ENCODE peak calls at places on chromosomes 11 and 22, in five cellular contexts. U is A549, I is ovary, A is adrenal gland, Y is breast epithelium. S is an unnamed sample. For H3K9me3 and H3K4me1, the result is how much of the 10 kb centered on the place peaks cover.

GRCh38 chr11:9838229-9838628 is 174.4 kb downstream of the SWAP70 start:
- DNase-seq in I (no peak), Y (no peak), A (no peak), U (no peak), S (no peak)

GRCh38 chr11:45665206-45665932 is at the start of gene CHST1:
- DNase-seq in Y (no peak), A (peak), I (peak), U (no peak), S (peak)

GRCh38 chr22:20243545-20244249 is 24.4 kb downstream of the RTN4R start:
- DNase-seq in A (peak), Y (peak), U (peak), I (peak), S (no peak)

GRCh38 chr22:20091690-20092476 is 11.8 kb downstream of the DGCR8 start:
- DNase-seq in U (no peak), A (no peak), I (no peak), Y (no peak), S (no peak)

GRCh38 chr11:16920559-16920958 is 93.7 kb downstream of the PLEKHA7 start:
- DNase-seq in I (no peak), U (no peak), A (no peak), Y (no peak), S (no peak)

GRCh38 chr22:28948404-28948803 is 65.0 kb downstream of the ZNRF3 start:
- DNase-seq in A (no peak), I (no peak), U (no peak), Y (no peak), S (no peak)

GRCh38 chr11:72587696-72588095 is 86.5 kb downstream of the PDE2A start:
- DNase-seq in Y (no peak), U (no peak), A (no peak), I (no peak), S (no peak)

GRCh38 chr11:13135385-13136271 is 126.5 kb downstream of the RASSF10 start:
- DNase-seq in I (no peak), Y (peak), A (no peak), U (no peak), S (no peak)

GRCh38 chr11:27444801-27445215 is 27.8 kb downstream of the LGR4 start:
- DNase-seq in I (no peak), U (no peak), Y (no peak), A (no peak), S (no peak)

GRCh38 chr11:72584293-72584921 is 89.8 kb downstream of the PDE2A start:
- DNase-seq in Y (no peak), U (no peak), I (peak), A (peak), S (peak)

GRCh38 chr22:44268431-44269116 is 44.2 kb downstream of the SHISAL1 start:
- DNase-seq in A (no peak), Y (no peak), U (no peak), I (no peak), S (no peak)

GRCh38 chr11:102521121-102521520 is 9.4 kb downstream of the MMP7 start:
- DNase-seq in I (no peak), A (no peak), Y (no peak), U (no peak), S (no peak)

GRCh38 chr11:9775393-9775780 is 111.5 kb downstream of the SWAP70 start:
- DNase-seq in I (no peak), Y (no peak), U (no peak), A (no peak), S (no peak)

GRCh38 chr11:9717040-9717357 is 53.1 kb downstream of the SWAP70 start:
- DNase-seq in A (no peak), I (no peak), Y (no peak), U (no peak), S (no peak)

GRCh38 chr22:50210378-50211139 is 9.7 kb downstream of the SELENOO start:
- DNase-seq in Y (no peak), I (peak), U (no peak), A (no peak), S (no peak)

GRCh38 chr11:64036081-64037026 is 623 bp downstream of the FLRT1 start:
- DNase-seq in A (no peak), I (peak), Y (no peak), U (no peak), S (peak)

GRCh38 chr11:59643390-59643789 is 25.4 kb downstream of the PATL1 start:
- DNase-seq in A (no peak), U (no peak), I (no peak), Y (no peak), S (no peak)

GRCh38 chr11:96123301-96123700 is 199.4 kb upstream of the MTMR2 start:
- DNase-seq in Y (no peak), U (no peak), I (no peak), A (no peak), S (no peak)

GRCh38 chr11:76724162-76724768 is 53.7 kb upstream of the LRRC32 start:
- DNase-seq in I (no peak), A (no peak), Y (no peak), U (no peak), S (no peak)

GRCh38 chr11:114612686-114613085 is 17.1 kb upstream of the NXPE4 start:
- DNase-seq in Y (no peak), U (no peak), A (no peak), I (no peak), S (no peak)

GRCh38 chr11:57315491-57315890 is 9.3 kb downstream of the TNKS1BP1 start:
- DNase-seq in Y (no peak), I (peak), A (peak), U (no peak), S (no peak)

GRCh38 chr11:118533769-118534729 is 3.1 kb downstream of the TMEM25 start:
- DNase-seq in I (no peak), A (peak), U (no peak), Y (no peak), S (no peak)

GRCh38 chr22:27110985-27111451 is 453.6 kb downstream of the MIAT start:
- DNase-seq in I (no peak), Y (no peak), U (peak), A (no peak), S (no peak)

GRCh38 chr11:73931039-73931645 is 19.7 kb upstream of the DNAJB13 start:
- DNase-seq in A (peak), U (peak), I (no peak), Y (no peak), S (no peak)

GRCh38 chr22:28600546-28601143 is 79.0 kb downstream of the TTC28 start:
- DNase-seq in A (no peak), U (peak), Y (no peak), I (no peak), S (no peak)

GRCh38 chr22:42432020-42432596 is at the start of gene NFAM1:
- DNase-seq in I (no peak), U (no peak), A (peak), Y (no peak), S (peak)

GRCh38 chr11:1559103-1559951 is 12.7 kb downstream of the DUSP8 start:
- DNase-seq in A (peak), I (peak), Y (peak), U (peak), S (peak)

GRCh38 chr11:101003468-101003867 is 126.1 kb downstream of the PGR start:
- DNase-seq in A (no peak), I (no peak), Y (no peak), U (peak), S (no peak)

GRCh38 chr11:60761436-60762190 is 4.9 kb downstream of the MS4A15 start:
- DNase-seq in A (no peak), Y (no peak), U (no peak), I (no peak), S (no peak)

GRCh38 chr11:16844268-16844667 is 105.8 kb downstream of the C11orf58 start:
- DNase-seq in I (no peak), Y (no peak), A (no peak), U (no peak), S (no peak)

GRCh38 chr22:24149191-24149590 is 32.1 kb upstream of the SUSD2 start:
- DNase-seq in A (no peak), Y (no peak), U (no peak), I (no peak), S (no peak)

GRCh38 chr22:36350751-36351594 is 36.8 kb downstream of the MYH9 start:
- DNase-seq in A (peak), I (peak), U (peak), Y (peak), S (no peak)

GRCh38 chr22:28341001-28341400 is 338.6 kb downstream of the TTC28 start:
- DNase-seq in Y (no peak), I (no peak), U (no peak), A (no peak), S (no peak)

GRCh38 chr11:131749100-131749499 is 378.7 kb downstream of the NTM start:
- DNase-seq in I (no peak), U (no peak), Y (no peak), A (no peak), S (no peak)

GRCh38 chr11:110303414-110303826 is 7.0 kb upstream of the RDX start:
- DNase-seq in A (no peak), I (no peak), U (no peak), Y (no peak), S (no peak)

GRCh38 chr11:6650104-6650503 is 5.5 kb downstream of the DCHS1 start:
- DNase-seq in Y (no peak), U (no peak), A (no peak), I (no peak), S (no peak)

GRCh38 chr11:19829109-19829790 is 116.6 kb downstream of the NAV2 start:
- DNase-seq in I (no peak), U (no peak), Y (peak), A (no peak), S (no peak)

GRCh38 chr11:35583126-35583525 is 35.1 kb upstream of the FJX1 start:
- DNase-seq in U (no peak), Y (no peak), I (no peak), A (no peak), S (no peak)

GRCh38 chr22:39244073-39244495 is 698 bp downstream of the PDGFB start:
- DNase-seq in Y (no peak), I (no peak), U (no peak), A (no peak), S (no peak)

GRCh38 chr11:73189723-73190556 is 28.1 kb upstream of the P2RY2 start:
- DNase-seq in U (no peak), Y (no peak), A (peak), I (no peak), S (no peak)

GRCh38 chr22:46612904-46613605 is 7.1 kb upstream of the GRAMD4 start:
- DNase-seq in A (no peak), Y (no peak), I (no peak), U (no peak), S (no peak)

GRCh38 chr22:46611189-46611588 is 9.0 kb upstream of the GRAMD4 start:
- DNase-seq in I (no peak), A (no peak), U (no peak), Y (no peak), S (no peak)

GRCh38 chr22:46612341-46612903 is 7.8 kb upstream of the GRAMD4 start:
- DNase-seq in I (no peak), Y (no peak), A (no peak), U (no peak), S (no peak)

GRCh38 chr22:46614070-46614931 is 5.9 kb upstream of the GRAMD4 start:
- DNase-seq in I (no peak), Y (no peak), A (no peak), U (no peak), S (no peak)

GRCh38 chr22:46613606-46613997 is 6.6 kb upstream of the GRAMD4 start:
- DNase-seq in Y (no peak), A (peak), U (no peak), I (peak), S (no peak)
- TF ChIP-seq POLR2A in Y (no peak), A (no peak), U (no peak), I (no peak), S (no peak)

GRCh38 chr11:2652857-2653643 is 46.7 kb downstream of the KCNQ1OT1 start:
- DNase-seq in U (no peak), A (peak), I (peak), Y (no peak), S (no peak)

GRCh38 chr11:2651826-2652237 is 48.0 kb downstream of the KCNQ1OT1 start:
- DNase-seq in A (peak), I (peak), Y (no peak), U (no peak), S (no peak)

GRCh38 chr11:2651054-2651617 is 48.7 kb downstream of the KCNQ1OT1 start:
- DNase-seq in A (no peak), I (no peak), U (no peak), Y (no peak), S (no peak)

GRCh38 chr11:2653930-2654739 is 45.7 kb downstream of the KCNQ1OT1 start:
- DNase-seq in Y (no peak), U (no peak), I (peak), A (peak), S (no peak)

GRCh38 chr11:2652362-2652761 is 47.4 kb downstream of the KCNQ1OT1 start:
- DNase-seq in U (no peak), I (no peak), Y (no peak), A (no peak), S (no peak)
- H3K9me3 ChIP-seq in U (half or more), I (under half), Y (under half), A (under half), S (under half)

GRCh38 chr11:74951241-74951640 is 2.2 kb downstream of the SPCS2 start:
- DNase-seq in U (no peak), Y (no peak), I (no peak), A (no peak), S (no peak)

GRCh38 chr11:74954199-74954598 is 5.1 kb downstream of the SPCS2 start:
- DNase-seq in I (no peak), U (no peak), A (no peak), Y (no peak), S (no peak)

GRCh38 chr11:74952752-74953151 is 3.7 kb downstream of the SPCS2 start:
- DNase-seq in A (no peak), I (no peak), Y (no peak), U (no peak), S (no peak)

GRCh38 chr11:74956387-74956786 is 7.3 kb downstream of the SPCS2 start:
- DNase-seq in U (no peak), Y (no peak), I (no peak), A (no peak), S (peak)

DNA sequence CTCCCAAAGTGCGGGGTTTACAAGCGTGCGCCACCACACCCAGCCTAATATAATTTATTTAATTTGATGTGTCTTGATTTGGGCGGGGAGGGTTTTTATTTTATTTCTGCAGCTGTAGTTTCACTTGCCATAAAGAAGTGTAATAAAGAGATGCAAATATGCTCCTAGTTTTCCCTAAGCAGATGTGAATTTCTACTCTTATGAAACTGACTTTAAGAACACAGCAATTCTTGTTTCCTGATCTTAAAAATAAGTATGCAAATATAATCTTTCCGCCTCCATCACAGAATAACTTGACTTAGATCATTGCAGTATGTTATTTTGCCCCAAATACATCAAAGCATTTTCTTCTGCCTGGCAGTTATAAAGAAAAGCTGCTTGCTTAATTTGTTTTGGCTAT is 4.4 kb downstream of the SPCS2 start:
- DNase-seq in Y (no peak), A (no peak), U (no peak), I (no peak), S (no peak)
- H3K4me1 ChIP-seq in Y (under half), A (under half), U (under half), I (under half), S (half or more)

GRCh38 chr11:65435330-65435931 is 12.8 kb downstream of the NEAT1 start:
- DNase-seq in U (no peak), A (peak), Y (peak), I (no peak), S (no peak)
- TF ChIP-seq POLR2A in U (no peak), A (no peak), Y (peak), I (no peak), S (peak)

GRCh38 chr22:47233316-47234243 is 471.1 kb downstream of the TBC1D22A start:
- DNase-seq in Y (no peak), U (no peak), A (peak), I (no peak), S (no peak)
- H3K9me3 ChIP-seq in Y (under half), U (under half), A (under half), I (under half), S (under half)

DNA sequence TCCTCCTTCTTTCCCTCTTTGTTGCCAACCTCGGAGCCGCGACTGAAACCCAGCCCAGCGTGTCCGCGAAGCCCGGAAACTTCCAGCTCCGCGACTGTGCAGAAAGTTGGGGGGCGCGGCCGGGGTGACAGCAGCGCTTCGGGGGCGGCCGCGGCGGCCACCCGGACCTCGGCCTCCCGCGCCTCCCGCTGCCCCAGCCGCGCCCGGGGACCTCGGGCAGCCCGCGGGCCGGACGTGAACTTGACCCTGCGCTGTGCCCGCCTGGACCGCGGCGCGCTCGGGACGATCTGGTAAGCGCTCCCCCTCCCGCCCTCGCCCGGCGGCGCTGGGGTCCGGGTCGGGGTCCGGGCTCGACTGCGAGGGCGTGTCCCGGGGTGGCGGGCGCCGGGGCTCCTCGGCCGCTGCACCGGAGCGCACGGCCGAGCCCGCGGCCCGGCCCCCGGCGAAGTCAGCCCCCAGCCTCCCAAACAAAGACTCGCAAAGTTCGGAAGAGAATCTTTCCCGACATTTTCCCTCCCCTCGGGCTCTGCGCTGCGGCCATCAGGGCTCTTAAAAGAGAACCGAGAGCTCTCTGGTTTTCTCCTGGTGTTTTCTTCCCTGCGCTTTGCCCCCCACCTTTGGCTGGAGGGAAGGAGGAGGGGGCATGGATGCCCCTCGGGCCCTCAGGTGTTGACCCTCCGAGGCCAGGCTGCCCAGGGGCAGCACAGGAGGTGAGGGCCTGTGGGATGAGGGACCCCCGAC is 67.9 kb upstream of the WNT7B start:
- DNase-seq in U (no peak), A (peak), Y (no peak), I (peak), S (no peak)
- H3K4me1 ChIP-seq in U (under half), A (under half), Y (under half), I (under half), S (half or more)

GRCh38 chr22:21652010-21652546 is 10.0 kb downstream of the SDF2L1 start:
- DNase-seq in Y (peak), U (peak), I (peak), A (peak), S (peak)
- TF ChIP-seq POLR2A in Y (no peak), U (no peak), I (no peak), A (no peak), S (no peak)

DNA sequence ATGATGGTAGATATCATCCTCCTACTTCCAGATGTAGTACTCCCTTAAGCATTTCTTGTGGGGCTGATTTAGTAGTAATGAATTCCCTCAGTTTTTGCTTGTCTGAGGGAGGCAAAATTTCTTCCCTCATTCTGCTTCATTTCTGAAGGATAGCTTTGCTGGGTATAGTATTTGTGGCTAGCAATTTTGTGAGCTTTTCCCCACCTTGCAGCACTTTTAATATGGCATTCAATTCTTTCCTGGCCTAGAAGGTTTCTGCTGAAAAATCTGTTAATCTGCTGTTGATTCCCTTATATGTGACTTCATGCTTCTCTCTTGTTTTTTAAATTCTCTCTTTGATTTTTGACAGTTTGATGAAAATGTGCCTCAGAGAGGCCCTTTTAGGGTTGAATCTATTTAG is 50.4 kb downstream of the KCNQ1OT1 start:
- DNase-seq in U (no peak), A (no peak), I (no peak), Y (no peak), S (no peak)
- H3K9me3 ChIP-seq in U (half or more), A (under half), I (under half), Y (half or more), S (under half)

DNA sequence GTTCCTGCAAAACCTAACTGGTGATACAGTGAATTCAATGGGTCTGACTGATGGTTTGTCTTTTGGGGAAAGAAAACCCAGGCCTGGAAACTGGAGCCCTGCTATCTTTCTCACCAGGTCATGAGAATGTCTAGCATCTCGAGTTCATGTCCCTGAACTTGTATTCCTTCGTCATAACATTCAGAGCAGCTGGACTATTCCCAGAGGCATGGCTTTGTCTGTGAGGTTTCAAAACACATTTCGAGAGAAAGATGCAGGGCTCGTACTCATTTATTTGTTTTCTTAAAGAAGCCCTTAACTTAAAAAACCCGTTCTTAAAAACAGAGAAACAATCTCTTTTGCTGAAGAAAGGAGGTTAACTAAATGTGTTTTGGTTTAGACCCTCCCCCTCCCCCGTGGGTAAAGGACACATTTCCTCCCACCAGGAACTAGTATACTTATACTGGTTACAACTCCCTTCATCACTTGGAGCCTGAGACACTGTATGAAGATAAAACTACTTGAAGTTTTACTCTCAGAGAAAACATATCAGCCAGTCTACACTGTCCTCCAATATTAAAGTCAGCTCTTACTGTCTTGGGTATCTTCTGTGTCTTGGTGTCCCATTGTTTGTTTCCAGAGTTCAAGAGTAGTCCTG is 43.2 kb downstream of the ME3 start:
- DNase-seq in U (no peak), I (no peak), Y (no peak), A (peak), S (peak)
- H3K4me1 ChIP-seq in U (under half), I (under half), Y (under half), A (under half), S (under half)

S was measured in gastrocnemius medialis.